ENCODE peak calls at places on chromosomes 16 and 17, in five cellular contexts. M is GM10248, N is foreskin fibroblast, I is ELF-1, V is natural killer cell. D is an unnamed sample.

GRCh38 chr17:73591278-73592078 is 52.8 kb downstream of the SDK2 start:
- DNase-seq in M (peak), N (no peak), I (no peak), V (peak), D (no peak)

GRCh38 chr16:84816023-84816422 is 3.8 kb upstream of the CRISPLD2 start:
- DNase-seq in M (no peak), N (no peak), I (no peak), V (no peak), D (no peak)

GRCh38 chr16:878071-878784 is 77.7 kb upstream of the GNG13 start:
- DNase-seq in M (no peak), N (no peak), I (peak), V (no peak), D (no peak)

GRCh38 chr16:77882359-77882758 is 94.0 kb downstream of the VAT1L start:
- DNase-seq in M (no peak), N (no peak), I (no peak), V (no peak), D (no peak)

GRCh38 chr16:64478258-64478906 is 643.5 kb downstream of the CDH11 start:
- DNase-seq in M (no peak), N (peak), I (no peak), V (no peak), D (no peak)

GRCh38 chr16:12345349-12345748 is 368.8 kb downstream of the SNX29 start:
- DNase-seq in M (no peak), N (no peak), I (no peak), V (no peak), D (no peak)

GRCh38 chr17:67044940-67045339 is 586 bp downstream of the CACNG1 start:
- DNase-seq in M (no peak), N (no peak), I (no peak), V (no peak), D (no peak)

GRCh38 chr16:75244844-75245758 is 6.3 kb downstream of the BCAR1 start:
- DNase-seq in M (no peak), N (peak), I (peak), V (no peak), D (no peak)

GRCh38 chr16:49952386-49952785 is 72.6 kb upstream of the CNEP1R1 start:
- DNase-seq in M (no peak), N (peak), I (peak), V (no peak), D (no peak)

GRCh38 chr17:4559139-4559791 is 1.1 kb downstream of the GGT6 start:
- DNase-seq in M (no peak), N (no peak), I (no peak), V (no peak), D (no peak)

D was measured in AML-193.